ENCODE peak calls at places on chromosome 6, in seven cellular contexts. H is stimulated activated CD4-positive, alpha-beta T cell treated with anti-CD3 and anti-CD28 coated beads, Interleukin-2, amount 100 ng/mL, for 48 hours; M is omental fat pad; S is dorsolateral prefrontal cortex; L is brain microvascular endothelial cell; O is foreskin fibroblast; A is CD4-positive, alpha-beta memory T cell. X is an unnamed sample.

GRCh38 chr6:146985111-146985510 is 219.1 kb upstream of the STXBP5 start:
- DNase-seq in O (no peak), L (no peak), S (no peak), M (no peak), A (no peak), H (no peak), X (no peak)

GRCh38 chr6:80174931-80175572 is 68.6 kb downstream of the BCKDHB start:
- DNase-seq in L (peak), M (no peak), S (no peak), O (peak), A (no peak), H (no peak), X (no peak)

GRCh38 chr6:135182120-135182992 is 1.2 kb downstream of the MYB start:
- DNase-seq in L (no peak), O (peak), A (peak), H (peak), M (no peak), S (no peak), X (no peak)

GRCh38 chr6:4948781-4949450 is 54.9 kb downstream of the RPP40 start:
- DNase-seq in S (no peak), A (no peak), O (no peak), H (no peak), M (no peak), L (no peak), X (no peak)

GRCh38 chr6:28080631-28081485 is 490 bp downstream of the ZNF165 start:
- DNase-seq in L (peak), O (peak), M (peak), H (peak), A (peak), S (peak), X (peak)

GRCh38 chr6:83152913-83153312 is 40.2 kb downstream of the PGM3 start:
- DNase-seq in L (no peak), O (no peak), M (no peak), H (no peak), A (no peak), S (no peak), X (no peak)

GRCh38 chr6:18693923-18694322 is 306.8 kb downstream of the RNF144B start:
- DNase-seq in L (no peak), O (no peak), H (no peak), A (no peak), S (no peak), M (no peak), X (no peak)

GRCh38 chr6:86355271-86355670 is 582.1 kb upstream of the HTR1E start:
- DNase-seq in H (no peak), M (no peak), L (no peak), O (no peak), A (no peak), S (no peak), X (no peak)

GRCh38 chr6:97842536-97842935 is 559.5 kb upstream of the MMS22L start:
- DNase-seq in O (peak), H (no peak), L (no peak), M (no peak), S (no peak), A (no peak), X (no peak)